ENCODE peak calls at places on chromosome 19, in eight cellular contexts. D is heart left ventricle, S is pancreas, Q is dorsolateral prefrontal cortex, W is uterus, V is fibroblast of lung, O is brain microvascular endothelial cell, K is AG10803. Z is an unnamed sample.

GRCh38 chr19:3506384-3507340 is 551 bp downstream of the FZR1 start:
- DNase-seq in D (no peak), S (peak), Q (no peak), W (no peak), V (no peak), O (peak), K (no peak), Z (no peak)

GRCh38 chr19:12838182-12838890 is at the start of gene MAST1:
- DNase-seq in D (no peak), S (no peak), Q (peak), W (no peak), V (no peak), O (no peak), K (no peak), Z (no peak)

GRCh38 chr19:51359294-51359693 is 6.9 kb downstream of the ETFB start:
- DNase-seq in D (no peak), S (no peak), Q (no peak), W (no peak), V (peak), O (peak), K (peak), Z (peak)

GRCh38 chr19:15584541-15585115 is 30.4 kb upstream of the CYP4F8 start:
- DNase-seq in D (peak), S (peak), Q (peak), W (peak), V (peak), O (peak), K (peak), Z (peak)

GRCh38 chr19:48966541-48967345 is 1.6 kb downstream of the FTL start:
- DNase-seq in D (no peak), S (no peak), Q (no peak), W (no peak), V (no peak), O (no peak), K (no peak), Z (no peak)

GRCh38 chr19:49340865-49341718 is 5.9 kb downstream of the CD37 start:
- DNase-seq in D (no peak), S (peak), Q (peak), W (no peak), V (no peak), O (no peak), K (no peak), Z (no peak)

GRCh38 chr19:31316201-31316951 is 32.9 kb downstream of the TSHZ3 start:
- DNase-seq in D (no peak), S (no peak), Q (no peak), W (peak), V (peak), O (no peak), K (peak), Z (peak)

GRCh38 chr19:16034958-16035560 is 41.2 kb upstream of the TPM4 start:
- DNase-seq in D (peak), S (no peak), Q (no peak), W (no peak), V (no peak), O (no peak), K (no peak), Z (no peak)

GRCh38 chr19:5234412-5234811 is 106.2 kb downstream of the PTPRS start:
- DNase-seq in D (no peak), S (peak), Q (no peak), W (no peak), V (no peak), O (no peak), K (no peak), Z (no peak)

GRCh38 chr19:48977061-48977460 is 12.0 kb downstream of the FTL start:
- DNase-seq in D (no peak), S (no peak), Q (no peak), W (no peak), V (no peak), O (no peak), K (no peak), Z (no peak)

GRCh38 chr19:39342647-39343305 is 555 bp downstream of the SAMD4B start:
- DNase-seq in D (no peak), S (peak), Q (no peak), W (peak), V (no peak), O (no peak), K (no peak), Z (no peak)

GRCh38 chr19:34345934-34346333 is 19.1 kb upstream of the GPI start:
- DNase-seq in D (no peak), S (no peak), Q (peak), W (no peak), V (peak), O (peak), K (peak), Z (peak)
- TF ChIP-seq CTCF in D (peak), S (peak), Q (peak), W (peak), V (peak), O (peak), K (peak), Z (peak)

DNA sequence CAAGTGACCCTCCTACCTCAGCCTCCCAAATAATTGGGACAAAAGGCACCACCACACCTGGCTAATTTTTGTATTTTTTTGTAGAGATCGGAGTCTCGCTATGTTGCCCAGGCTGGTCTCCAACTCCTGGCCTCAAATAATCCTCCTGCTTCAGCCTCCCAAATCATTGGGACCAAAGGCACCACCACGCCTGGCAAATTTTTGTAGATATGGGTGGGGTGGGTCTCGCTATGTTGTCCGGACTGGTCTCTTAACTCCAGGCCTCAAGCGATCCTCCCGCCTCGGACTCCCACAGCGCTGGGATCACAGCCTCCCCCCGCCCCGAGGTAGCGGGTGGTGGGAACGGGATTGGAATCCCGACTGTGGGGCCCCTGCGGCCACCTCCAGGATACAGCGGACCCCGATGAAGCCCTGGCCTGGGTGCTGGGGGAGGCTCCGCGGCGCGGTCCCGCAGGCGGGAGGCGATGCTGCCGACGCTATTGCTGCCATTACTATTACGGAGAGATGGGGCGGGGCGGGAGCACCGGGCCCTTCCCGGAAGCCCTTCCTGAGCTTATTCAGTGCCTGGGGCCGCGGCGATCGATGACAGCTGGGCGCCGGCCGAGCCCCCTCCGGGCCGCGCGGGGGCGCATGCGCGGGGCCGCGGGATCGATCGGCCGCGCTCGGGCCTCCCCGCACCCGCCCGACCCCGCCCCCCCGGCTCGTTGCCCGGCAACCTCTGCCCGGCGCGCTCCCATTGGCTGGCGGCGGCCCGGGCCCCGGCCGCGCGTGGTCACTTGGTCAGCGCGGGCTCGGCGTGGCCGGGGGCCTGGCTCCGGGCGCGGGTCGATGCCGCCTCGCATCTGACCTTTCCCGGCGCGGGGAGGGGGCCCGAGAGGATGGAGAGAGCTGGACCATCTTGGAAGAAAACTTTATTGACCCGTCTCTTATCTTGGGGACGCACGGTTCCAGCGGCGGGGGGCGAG is 27.9 kb upstream of the ONECUT3 start:
- DNase-seq in D (no peak), S (no peak), Q (peak), W (no peak), V (peak), O (no peak), K (peak), Z (peak)
- H3K4me3 ChIP-seq in D (peak), S (peak), Q (peak), W (no peak), V (peak), O (peak), K (peak), Z (peak)

GRCh38 chr19:6238256-6238642 is 41.5 kb downstream of the MLLT1 start:
- DNase-seq in D (no peak), S (no peak), Q (no peak), W (no peak), V (no peak), O (no peak), K (no peak), Z (no peak)
- TF ChIP-seq CTCF in D (no peak), S (no peak), Q (no peak), W (no peak), V (no peak), O (no peak), K (no peak), Z (no peak)

GRCh38 chr19:53055117-53055516 is 10.6 kb downstream of the ERVV-2 start:
- DNase-seq in D (no peak), S (no peak), Q (no peak), W (no peak), V (no peak), O (peak), K (no peak), Z (no peak)

GRCh38 chr19:53057904-53058579 is 13.5 kb downstream of the ERVV-2 start:
- DNase-seq in D (no peak), S (peak), Q (no peak), W (no peak), V (no peak), O (no peak), K (no peak), Z (no peak)
- H3K4me3 ChIP-seq in D (peak), S (peak), Q (no peak), W (no peak), V (no peak), O (no peak), K (no peak), Z (peak)

GRCh38 chr19:11202488-11203193 is 5.3 kb upstream of the KANK2 start:
- DNase-seq in D (no peak), S (no peak), Q (no peak), W (no peak), V (no peak), O (no peak), K (no peak), Z (no peak)

GRCh38 chr19:11203194-11204075 is 6.1 kb upstream of the KANK2 start:
- DNase-seq in D (peak), S (peak), Q (peak), W (peak), V (peak), O (peak), K (peak), Z (peak)

GRCh38 chr19:11204943-11205349 is 7.6 kb upstream of the KANK2 start:
- DNase-seq in D (no peak), S (no peak), Q (no peak), W (peak), V (no peak), O (no peak), K (no peak), Z (no peak)

GRCh38 chr19:11205939-11206570 is 8.7 kb upstream of the KANK2 start:
- DNase-seq in D (no peak), S (no peak), Q (no peak), W (no peak), V (no peak), O (no peak), K (no peak), Z (no peak)

GRCh38 chr19:11204076-11204602 is 6.8 kb upstream of the KANK2 start:
- DNase-seq in D (no peak), S (no peak), Q (no peak), W (no peak), V (no peak), O (no peak), K (no peak), Z (no peak)
- TF ChIP-seq CTCF in D (no peak), S (no peak), Q (no peak), W (no peak), V (no peak), O (no peak), K (no peak), Z (no peak)